ENCODE peak calls at places on chromosomes 12 and 14, in five cellular contexts. V is sigmoid colon, E is Panc1, B is SK-N-SH, Y is esophagus muscularis mucosa. S is an unnamed sample.

GRCh38 chr12:50477241-50477832 is 27.4 kb upstream of the DIP2B start:
- DNase-seq in B (no peak), Y (no peak), V (no peak), E (no peak), S (no peak)

GRCh38 chr14:100709252-100709955 is 17.3 kb upstream of the DLK1 start:
- DNase-seq in B (no peak), V (no peak), E (no peak), Y (no peak), S (no peak)

GRCh38 chr12:49369723-49370145 is 2.5 kb downstream of the SPATS2 start:
- DNase-seq in E (no peak), B (peak; percentile 44), V (no peak), Y (no peak), S (peak; percentile 43)

GRCh38 chr14:68367444-68368014 is 425.3 kb downstream of the ZFP36L1 start:
- DNase-seq in E (no peak), B (peak; percentile 28), Y (no peak), V (no peak), S (no peak)

GRCh38 chr14:103847439-103847953 is at the start of gene PPP1R13B:
- DNase-seq in E (no peak), Y (peak; percentile 95), B (peak; percentile 100), V (peak; percentile 96), S (peak; percentile 96)

GRCh38 chr14:63438065-63438757 is 105.0 kb downstream of the PPP2R5E start:
- DNase-seq in B (peak; percentile 71), E (peak; percentile 13), Y (peak; percentile 96), V (peak; percentile 85), S (peak; percentile 66)

GRCh38 chr12:1851126-1851791 is 30.9 kb downstream of the LRTM2 start:
- DNase-seq in Y (no peak), B (no peak), E (no peak), V (no peak), S (no peak)

GRCh38 chr12:121801601-121802484 is 2.0 kb upstream of the SETD1B start:
- DNase-seq in Y (no peak), B (no peak), E (no peak), V (no peak), S (no peak)

GRCh38 chr12:49909826-49910225 is 6.1 kb upstream of the FAIM2 start:
- DNase-seq in Y (no peak), E (no peak), B (no peak), V (no peak), S (peak; percentile 77)

GRCh38 chr14:29403091-29403490 is 524.6 kb downstream of the PRKD1 start:
- DNase-seq in Y (no peak), B (no peak), V (no peak), E (no peak), S (no peak)

GRCh38 chr14:95432152-95433093 is 84.0 kb downstream of the SYNE3 start:
- DNase-seq in B (peak; percentile 87), E (no peak), V (peak; percentile 80), Y (no peak), S (peak; percentile 64)

GRCh38 chr12:50162225-50162624 is 4.9 kb downstream of the CERS5 start:
- DNase-seq in V (no peak), B (no peak), Y (no peak), E (no peak), S (no peak)

GRCh38 chr12:27162229-27162537 is 79.8 kb upstream of the C12orf71 start:
- DNase-seq in B (no peak), Y (no peak), V (no peak), E (no peak), S (no peak)

GRCh38 chr14:100824946-100825690 is 800 bp upstream of the MEG3 start:
- DNase-seq in Y (no peak), E (no peak), B (no peak), V (no peak), S (no peak)

GRCh38 chr12:27447761-27448160 is 1.2 kb downstream of the SMCO2 start:
- DNase-seq in Y (no peak), V (no peak), B (no peak), E (no peak), S (no peak)

GRCh38 chr12:89992668-89993401 is 284.2 kb upstream of the ATP2B1 start:
- DNase-seq in Y (no peak), B (no peak), V (no peak), E (no peak), S (no peak)

GRCh38 chr12:96085475-96085874 is 50.1 kb upstream of the LTA4H start:
- DNase-seq in V (no peak), E (no peak), B (no peak), Y (no peak), S (no peak)

GRCh38 chr12:106130474-106131113 is 8.2 kb downstream of the NUAK1 start:
- DNase-seq in E (no peak), V (no peak), Y (no peak), B (no peak), S (no peak)

GRCh38 chr14:102805454-102805891 is 28.2 kb downstream of the TRAF3 start:
- DNase-seq in Y (no peak), E (no peak), B (no peak), V (no peak), S (no peak)

GRCh38 chr12:14284189-14284722 is 81.2 kb upstream of the ATF7IP start:
- DNase-seq in V (peak; percentile 77), Y (no peak), B (no peak), E (no peak), S (no peak)

GRCh38 chr14:61406670-61407069 is 85.3 kb downstream of the PRKCH start:
- DNase-seq in V (no peak), B (no peak), Y (peak; percentile 39), E (no peak), S (no peak)

GRCh38 chr14:89365071-89365801 is 51.8 kb downstream of the FOXN3 start:
- DNase-seq in V (no peak), E (no peak), Y (no peak), B (no peak), S (peak; percentile 31)

GRCh38 chr14:95498622-95499353 is 17.7 kb downstream of the SYNE3 start:
- DNase-seq in Y (no peak), B (peak; percentile 41), V (no peak), E (no peak), S (no peak)

GRCh38 chr14:72503271-72503670 is 390.6 kb downstream of the DPF3 start:
- DNase-seq in E (no peak), Y (no peak), B (no peak), V (no peak), S (no peak)

GRCh38 chr12:107622005-107622404 is 63.6 kb upstream of the PWP1 start:
- DNase-seq in E (no peak), B (peak; percentile 60), V (no peak), Y (no peak), S (no peak)

GRCh38 chr12:120674172-120674571 is 12.8 kb upstream of the MLEC start:
- DNase-seq in V (no peak), Y (no peak), E (no peak), B (no peak), S (no peak)

GRCh38 chr12:55728185-55728931 is 451 bp downstream of the CD63 start:
- DNase-seq in Y (no peak), E (no peak), V (peak; percentile 94), B (peak; percentile 82), S (peak; percentile 77)

GRCh38 chr12:55730447-55730820 is 1.6 kb upstream of the CD63 start:
- DNase-seq in E (no peak), V (no peak), B (no peak), Y (no peak), S (no peak)

GRCh38 chr12:55729592-55730446 is 1.0 kb upstream of the CD63 start:
- DNase-seq in E (peak; percentile 67), V (peak; percentile 97), Y (peak; percentile 98), B (peak; percentile 84), S (peak; percentile 84)

GRCh38 chr12:55727643-55728184 is 1.1 kb downstream of the CD63 start:
- DNase-seq in Y (no peak), B (peak; percentile 76), E (no peak), V (peak; percentile 89), S (peak; percentile 75)

GRCh38 chr12:55728932-55729591 is at the start of gene CD63:
- DNase-seq in B (peak; percentile 93), V (peak; percentile 96), E (no peak), Y (peak; percentile 95), S (peak; percentile 91)
- H3K4me3 ChIP-seq in B (peak within 1 kb of the TSS; percentile 74), V (peak within 1 kb of the TSS; percentile 95), E (peak within 1 kb of the TSS; percentile 72), Y (peak within 1 kb of the TSS; percentile 73), S (peak within 1 kb of the TSS; percentile 89)

DNA sequence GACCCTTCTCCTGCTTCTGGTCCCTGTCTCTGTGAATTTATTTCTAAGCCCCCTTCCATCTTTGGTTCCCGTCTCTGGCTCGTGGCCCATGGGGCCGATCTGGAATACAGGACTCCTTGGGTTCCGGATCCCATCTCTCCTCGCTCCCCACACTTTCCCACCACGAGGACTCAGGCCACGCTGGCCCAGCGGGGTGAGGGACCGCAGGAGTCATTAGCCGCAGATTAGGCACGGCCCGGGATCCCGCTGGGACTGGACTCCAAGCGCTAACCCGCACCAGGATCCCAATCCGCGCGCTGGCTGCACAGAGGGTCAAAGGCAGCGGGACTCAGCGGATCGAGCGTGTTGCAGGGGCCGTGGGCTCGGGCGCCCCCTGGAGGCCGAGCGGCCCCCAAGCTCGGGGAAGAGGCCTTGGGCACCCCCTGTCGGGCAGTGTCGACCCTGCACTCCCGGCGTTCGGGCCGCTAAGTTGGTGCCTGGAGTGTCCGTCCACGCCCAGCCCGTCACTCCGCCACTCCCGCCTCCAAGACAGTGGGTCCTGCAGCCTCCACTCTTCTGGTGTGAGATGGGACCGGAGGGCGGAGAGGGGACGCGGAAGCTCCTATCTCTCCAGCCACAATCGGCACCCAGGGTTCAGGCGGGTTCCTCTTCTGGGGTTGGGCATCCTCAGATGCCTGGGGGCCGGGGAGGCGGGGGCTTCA is 9.5 kb downstream of the SHMT2 start:
- DNase-seq in V (peak; percentile 93), Y (peak; percentile 96), E (peak; percentile 63), B (peak; percentile 98), S (peak; percentile 89)
- TF ChIP-seq POLR2AphosphoS5 in V (no peak), Y (peak; percentile 77), E (no peak), B (peak; percentile 60), S (peak; percentile 64)

GRCh38 chr12:109109756-109110350 is 6.5 kb upstream of the ACACB start:
- DNase-seq in V (no peak), Y (no peak), B (no peak), E (no peak), S (no peak)

GRCh38 chr12:109113661-109114321 is 2.6 kb upstream of the ACACB start:
- DNase-seq in B (no peak), E (no peak), Y (no peak), V (peak; percentile 60), S (no peak)

GRCh38 chr12:109112720-109113465 is 3.5 kb upstream of the ACACB start:
- DNase-seq in B (no peak), E (no peak), V (peak; percentile 74), Y (no peak), S (no peak)

GRCh38 chr12:109114644-109115043 is 1.7 kb upstream of the ACACB start:
- DNase-seq in B (no peak), Y (no peak), V (no peak), E (no peak), S (no peak)

GRCh38 chr12:109111775-109112491 is 4.5 kb upstream of the ACACB start:
- DNase-seq in E (no peak), V (peak; percentile 91), B (peak; percentile 66), Y (no peak), S (peak; percentile 76)
- H3K4me3 ChIP-seq in E (peak overlapping the region; percentile 53), V (peak overlapping the region; percentile 58), B (peak overlapping the region; percentile 58), Y (peak overlapping the region; percentile 82), S (peak overlapping the region; percentile 53)

DNA sequence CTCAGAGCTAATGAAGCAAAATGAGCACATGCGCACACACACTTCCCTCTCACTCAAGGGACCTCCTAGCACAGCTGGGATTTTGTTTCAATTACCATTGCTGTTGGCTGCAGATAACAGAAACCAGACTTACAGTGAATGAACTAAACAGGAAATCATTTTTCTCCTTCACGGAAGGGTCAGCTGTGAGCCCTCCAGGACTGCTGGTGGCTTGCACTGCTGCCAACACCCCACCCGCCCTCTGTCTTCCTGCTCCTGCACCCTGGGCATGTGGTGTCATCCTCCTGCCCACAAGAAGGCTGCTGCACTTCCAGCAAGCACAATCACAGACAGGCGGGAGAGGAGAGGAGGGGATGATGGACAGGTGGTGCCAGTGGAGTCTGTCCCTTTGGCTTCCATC is 404.2 kb upstream of the CCDC196 start:
- DNase-seq in V (no peak), E (no peak), Y (no peak), B (peak; percentile 73), S (no peak)
- TF ChIP-seq POLR2AphosphoS5 in V (no peak), E (no peak), Y (no peak), B (no peak), S (no peak)

S was measured in stomach.